ENCODE peak calls at places on chromosomes 13 and 19, in six cellular contexts. One of them, this sample, is unnamed.
A peak's percentile ranks its signal among the peaks of the same experiment; 100 is the strongest.

GRCh38 chr13:95924389-95924994 is 128.7 kb downstream of the UGGT2 start:
- DNase-seq in NCI-H774: no peak
- DNase-seq in HS-27A: peak; percentile 26
- DNase-seq in neural crest cell: no peak
- DNase-seq in nephron progenitor cell: no peak
- DNase-seq in HFFc6: peak; percentile 74
- DNase-seq in this sample: no peak

GRCh38 chr13:111115051-111115840 is at the start of gene ARHGEF7:
- DNase-seq in NCI-H774: peak; percentile 76
- DNase-seq in HS-27A: no peak
- DNase-seq in neural crest cell: peak; percentile 32
- DNase-seq in nephron progenitor cell: peak; percentile 65
- DNase-seq in HFFc6: no peak
- DNase-seq in this sample: no peak

GRCh38 chr19:17394891-17395415 is 957 bp upstream of the CCDC194 start:
- DNase-seq in NCI-H774: no peak
- DNase-seq in HS-27A: no peak
- DNase-seq in neural crest cell: peak; percentile 51
- DNase-seq in nephron progenitor cell: peak; percentile 50
- DNase-seq in HFFc6: no peak
- DNase-seq in this sample: no peak

GRCh38 chr13:46378411-46378810 is 8.6 kb downstream of the RUBCNL start:
- DNase-seq in NCI-H774: no peak
- DNase-seq in HS-27A: no peak
- DNase-seq in neural crest cell: no peak
- DNase-seq in nephron progenitor cell: no peak
- DNase-seq in HFFc6: no peak
- DNase-seq in this sample: no peak

GRCh38 chr19:31292639-31293185 is 56.5 kb downstream of the TSHZ3 start:
- DNase-seq in NCI-H774: no peak
- DNase-seq in HS-27A: no peak
- DNase-seq in neural crest cell: no peak
- DNase-seq in nephron progenitor cell: no peak
- DNase-seq in HFFc6: no peak
- DNase-seq in this sample: no peak

GRCh38 chr13:44272692-44273091 is 100.9 kb upstream of the SERP2 start:
- DNase-seq in NCI-H774: no peak
- DNase-seq in HS-27A: no peak
- DNase-seq in neural crest cell: no peak
- DNase-seq in nephron progenitor cell: no peak
- DNase-seq in HFFc6: peak; percentile 39
- DNase-seq in this sample: no peak

GRCh38 chr13:64884976-64885375 is 2345.2 kb downstream of the PCDH9 start:
- DNase-seq in NCI-H774: no peak
- DNase-seq in HS-27A: no peak
- DNase-seq in neural crest cell: no peak
- DNase-seq in nephron progenitor cell: no peak
- DNase-seq in HFFc6: peak; percentile 7
- DNase-seq in this sample: no peak

GRCh38 chr19:1189419-1189818 is 15.4 kb upstream of the SBNO2 start:
- DNase-seq in NCI-H774: no peak
- DNase-seq in HS-27A: no peak
- DNase-seq in neural crest cell: no peak
- DNase-seq in nephron progenitor cell: no peak
- DNase-seq in HFFc6: no peak
- DNase-seq in this sample: no peak

GRCh38 chr13:83815598-83815997 is 66.7 kb downstream of the SLITRK1 start:
- DNase-seq in NCI-H774: no peak
- DNase-seq in HS-27A: no peak
- DNase-seq in neural crest cell: no peak
- DNase-seq in nephron progenitor cell: no peak
- DNase-seq in HFFc6: no peak
- DNase-seq in this sample: no peak

GRCh38 chr13:80558074-80558473 is 217.1 kb upstream of the SPRY2 start:
- DNase-seq in NCI-H774: no peak
- DNase-seq in HS-27A: no peak
- DNase-seq in neural crest cell: no peak
- DNase-seq in nephron progenitor cell: no peak
- DNase-seq in HFFc6: no peak
- DNase-seq in this sample: no peak

GRCh38 chr13:112899618-112900600 is 69.1 kb upstream of the MCF2L start:
- DNase-seq in NCI-H774: no peak
- DNase-seq in HS-27A: no peak
- DNase-seq in neural crest cell: no peak
- DNase-seq in nephron progenitor cell: no peak
- DNase-seq in HFFc6: no peak
- DNase-seq in this sample: no peak

GRCh38 chr19:38971672-38972071 is 3.9 kb downstream of the FBXO17 start:
- DNase-seq in NCI-H774: no peak
- DNase-seq in HS-27A: no peak
- DNase-seq in neural crest cell: no peak
- DNase-seq in nephron progenitor cell: no peak
- DNase-seq in HFFc6: no peak
- DNase-seq in this sample: no peak

GRCh38 chr19:29634731-29635130 is 28.6 kb downstream of the POP4 start:
- DNase-seq in NCI-H774: no peak
- DNase-seq in HS-27A: no peak
- DNase-seq in neural crest cell: no peak
- DNase-seq in nephron progenitor cell: no peak
- DNase-seq in HFFc6: no peak
- DNase-seq in this sample: no peak

GRCh38 chr19:52923782-52924593 is 760 bp upstream of the ZNF888 start:
- DNase-seq in NCI-H774: no peak
- DNase-seq in HS-27A: no peak
- DNase-seq in neural crest cell: no peak
- DNase-seq in nephron progenitor cell: no peak
- DNase-seq in HFFc6: no peak
- DNase-seq in this sample: no peak

GRCh38 chr13:110965038-110965754 is 50.3 kb upstream of the ANKRD10 start:
- DNase-seq in NCI-H774: no peak
- DNase-seq in HS-27A: no peak
- DNase-seq in neural crest cell: no peak
- DNase-seq in nephron progenitor cell: no peak
- DNase-seq in HFFc6: peak; percentile 93
- DNase-seq in this sample: no peak

GRCh38 chr13:110261166-110262081 is 45.5 kb downstream of the COL4A1 start:
- DNase-seq in NCI-H774: no peak
- DNase-seq in HS-27A: no peak
- DNase-seq in neural crest cell: no peak
- DNase-seq in nephron progenitor cell: no peak
- DNase-seq in HFFc6: no peak
- DNase-seq in this sample: no peak

GRCh38 chr13:110610955-110611595 is 4.3 kb upstream of the NAXD start:
- DNase-seq in NCI-H774: no peak
- DNase-seq in HS-27A: no peak
- DNase-seq in neural crest cell: no peak
- DNase-seq in nephron progenitor cell: no peak
- DNase-seq in HFFc6: no peak
- DNase-seq in this sample: no peak

GRCh38 chr13:40502236-40502635 is 164.2 kb downstream of the FOXO1 start:
- DNase-seq in NCI-H774: no peak
- DNase-seq in HS-27A: no peak
- DNase-seq in neural crest cell: no peak
- DNase-seq in nephron progenitor cell: no peak
- DNase-seq in HFFc6: no peak
- DNase-seq in this sample: no peak

GRCh38 chr13:40485611-40486517 is 180.6 kb downstream of the FOXO1 start:
- DNase-seq in NCI-H774: no peak
- DNase-seq in HS-27A: no peak
- DNase-seq in neural crest cell: no peak
- DNase-seq in nephron progenitor cell: no peak
- DNase-seq in HFFc6: no peak
- DNase-seq in this sample: no peak

GRCh38 chr19:56110515-56111448 is 10.3 kb downstream of the ZNF787 start:
- DNase-seq in NCI-H774: no peak
- DNase-seq in HS-27A: no peak
- DNase-seq in neural crest cell: no peak
- DNase-seq in nephron progenitor cell: peak; percentile 57
- DNase-seq in HFFc6: no peak
- DNase-seq in this sample: no peak

GRCh38 chr13:69912576-69913074 is 195.0 kb upstream of the ATXN8OS start:
- DNase-seq in NCI-H774: no peak
- DNase-seq in HS-27A: no peak
- DNase-seq in neural crest cell: no peak
- DNase-seq in nephron progenitor cell: no peak
- DNase-seq in HFFc6: no peak
- DNase-seq in this sample: no peak

This sample was measured in mesenteric fat pad.